ENCODE peak calls at places on chromosomes 13 and 19, in five cellular contexts. One of them, this sample, is unnamed.

GRCh38 chr19:18118420-18119242 is 21.1 kb downstream of the MAST3 start:
- DNase-seq in germinal center: no peak
- DNase-seq in left colon: no peak
- DNase-seq in stimulated activated CD4-positive, alpha-beta T cell treated with anti-CD3 and anti-CD28 coated beads, Interleukin-12 subunit alpha, Interleukin-12 subunit beta, amount 100 ng/mL, for 48 hours: no peak
- DNase-seq in HS-27A: no peak
- DNase-seq in this sample: no peak

GRCh38 chr13:27104606-27105005 is 67.0 kb downstream of the USP12 start:
- DNase-seq in germinal center: no peak
- DNase-seq in stimulated activated CD4-positive, alpha-beta T cell treated with anti-CD3 and anti-CD28 coated beads, Interleukin-12 subunit alpha, Interleukin-12 subunit beta, amount 100 ng/mL, for 48 hours: no peak
- DNase-seq in HS-27A: no peak
- DNase-seq in left colon: no peak
- DNase-seq in this sample: no peak

GRCh38 chr19:10194500-10195198 is at the start of gene DNMT1:
- DNase-seq in stimulated activated CD4-positive, alpha-beta T cell treated with anti-CD3 and anti-CD28 coated beads, Interleukin-12 subunit alpha, Interleukin-12 subunit beta, amount 100 ng/mL, for 48 hours: peak; percentile 98
- DNase-seq in germinal center: peak; percentile 100
- DNase-seq in HS-27A: peak; percentile 87
- DNase-seq in left colon: peak; percentile 95
- DNase-seq in this sample: peak; percentile 96

GRCh38 chr13:44259045-44260042 is 114.3 kb upstream of the SERP2 start:
- DNase-seq in stimulated activated CD4-positive, alpha-beta T cell treated with anti-CD3 and anti-CD28 coated beads, Interleukin-12 subunit alpha, Interleukin-12 subunit beta, amount 100 ng/mL, for 48 hours: peak; percentile 77
- DNase-seq in left colon: peak; percentile 49
- DNase-seq in HS-27A: no peak
- DNase-seq in germinal center: peak; percentile 78
- DNase-seq in this sample: peak; percentile 64

GRCh38 chr19:19618384-19619051 is at the start of gene PBX4:
- DNase-seq in HS-27A: peak; percentile 59
- DNase-seq in stimulated activated CD4-positive, alpha-beta T cell treated with anti-CD3 and anti-CD28 coated beads, Interleukin-12 subunit alpha, Interleukin-12 subunit beta, amount 100 ng/mL, for 48 hours: peak; percentile 98
- DNase-seq in left colon: peak; percentile 96
- DNase-seq in germinal center: peak; percentile 98
- DNase-seq in this sample: peak; percentile 98

GRCh38 chr13:69579351-69579750 is 528.3 kb upstream of the ATXN8OS start:
- DNase-seq in left colon: no peak
- DNase-seq in HS-27A: no peak
- DNase-seq in germinal center: no peak
- DNase-seq in stimulated activated CD4-positive, alpha-beta T cell treated with anti-CD3 and anti-CD28 coated beads, Interleukin-12 subunit alpha, Interleukin-12 subunit beta, amount 100 ng/mL, for 48 hours: no peak
- DNase-seq in this sample: peak; percentile 18

GRCh38 chr19:21704320-21704719 is 63.1 kb downstream of the ZNF100 start:
- DNase-seq in left colon: no peak
- DNase-seq in germinal center: no peak
- DNase-seq in HS-27A: no peak
- DNase-seq in stimulated activated CD4-positive, alpha-beta T cell treated with anti-CD3 and anti-CD28 coated beads, Interleukin-12 subunit alpha, Interleukin-12 subunit beta, amount 100 ng/mL, for 48 hours: no peak
- DNase-seq in this sample: no peak

GRCh38 chr19:2711937-2712205 is 9.3 kb downstream of the DIRAS1 start:
- DNase-seq in HS-27A: no peak
- DNase-seq in left colon: no peak
- DNase-seq in stimulated activated CD4-positive, alpha-beta T cell treated with anti-CD3 and anti-CD28 coated beads, Interleukin-12 subunit alpha, Interleukin-12 subunit beta, amount 100 ng/mL, for 48 hours: no peak
- DNase-seq in germinal center: no peak
- DNase-seq in this sample: no peak

GRCh38 chr13:74166286-74166685 is 32.1 kb upstream of the KLF12 start:
- DNase-seq in left colon: no peak
- DNase-seq in HS-27A: no peak
- DNase-seq in germinal center: no peak
- DNase-seq in stimulated activated CD4-positive, alpha-beta T cell treated with anti-CD3 and anti-CD28 coated beads, Interleukin-12 subunit alpha, Interleukin-12 subunit beta, amount 100 ng/mL, for 48 hours: no peak
- DNase-seq in this sample: no peak

GRCh38 chr13:82758056-82758455 is 1124.2 kb downstream of the SLITRK1 start:
- DNase-seq in HS-27A: no peak
- DNase-seq in left colon: no peak
- DNase-seq in germinal center: no peak
- DNase-seq in stimulated activated CD4-positive, alpha-beta T cell treated with anti-CD3 and anti-CD28 coated beads, Interleukin-12 subunit alpha, Interleukin-12 subunit beta, amount 100 ng/mL, for 48 hours: no peak
- DNase-seq in this sample: peak; percentile 42

GRCh38 chr13:97121894-97122293 is 100.2 kb upstream of the MBNL2 start:
- DNase-seq in germinal center: no peak
- DNase-seq in stimulated activated CD4-positive, alpha-beta T cell treated with anti-CD3 and anti-CD28 coated beads, Interleukin-12 subunit alpha, Interleukin-12 subunit beta, amount 100 ng/mL, for 48 hours: no peak
- DNase-seq in left colon: no peak
- DNase-seq in HS-27A: peak; percentile 42
- DNase-seq in this sample: no peak

GRCh38 chr13:113453962-113454361 is 674 bp upstream of the ADPRHL1 start:
- DNase-seq in left colon: no peak
- DNase-seq in stimulated activated CD4-positive, alpha-beta T cell treated with anti-CD3 and anti-CD28 coated beads, Interleukin-12 subunit alpha, Interleukin-12 subunit beta, amount 100 ng/mL, for 48 hours: no peak
- DNase-seq in germinal center: no peak
- DNase-seq in HS-27A: no peak
- DNase-seq in this sample: no peak

GRCh38 chr13:106145997-106146864 is 389.2 kb downstream of the EFNB2 start:
- DNase-seq in stimulated activated CD4-positive, alpha-beta T cell treated with anti-CD3 and anti-CD28 coated beads, Interleukin-12 subunit alpha, Interleukin-12 subunit beta, amount 100 ng/mL, for 48 hours: no peak
- DNase-seq in left colon: peak; percentile 77
- DNase-seq in germinal center: no peak
- DNase-seq in HS-27A: no peak
- DNase-seq in this sample: no peak